ENCODE peak calls at places on chromosomes 11 and 22, in four cellular contexts. One of them, this sample, is unnamed.

GRCh38 chr22:26724414-26724813 is 67.0 kb downstream of the MIAT start:
- DNase-seq in H1: no peak
- DNase-seq in IMR-90: no peak
- DNase-seq in mesendoderm: no peak
- DNase-seq in this sample: no peak

GRCh38 chr11:123055132-123055924 is 6.6 kb downstream of the HSPA8 start:
- DNase-seq in H1: no peak
- DNase-seq in IMR-90: no peak
- DNase-seq in mesendoderm: no peak
- DNase-seq in this sample: peak; percentile 34

GRCh38 chr11:84691830-84692229 is 935.3 kb downstream of the DLG2 start:
- DNase-seq in H1: no peak
- DNase-seq in IMR-90: no peak
- DNase-seq in mesendoderm: peak; percentile 88
- DNase-seq in this sample: no peak

GRCh38 chr11:76391811-76392475 is 10.8 kb downstream of the GVQW3 start:
- DNase-seq in H1: no peak
- DNase-seq in IMR-90: no peak
- DNase-seq in mesendoderm: no peak
- DNase-seq in this sample: no peak

GRCh38 chr11:92417326-92417725 is 192.7 kb downstream of the FAT3 start:
- DNase-seq in H1: no peak
- DNase-seq in IMR-90: no peak
- DNase-seq in mesendoderm: no peak
- DNase-seq in this sample: no peak

GRCh38 chr11:22713336-22713735 is 46.9 kb downstream of the GAS2 start:
- DNase-seq in H1: no peak
- DNase-seq in IMR-90: no peak
- DNase-seq in mesendoderm: no peak
- DNase-seq in this sample: no peak

GRCh38 chr22:46245515-46245914 is 4.6 kb downstream of the CDPF1 start:
- DNase-seq in H1: no peak
- DNase-seq in IMR-90: no peak
- DNase-seq in mesendoderm: no peak
- DNase-seq in this sample: no peak

GRCh38 chr11:8307601-8308000 is 43.9 kb upstream of the LMO1 start:
- DNase-seq in H1: no peak
- DNase-seq in IMR-90: no peak
- DNase-seq in mesendoderm: no peak
- DNase-seq in this sample: no peak

GRCh38 chr11:117604349-117604995 is 192.5 kb downstream of the DSCAML1 start:
- DNase-seq in H1: no peak
- DNase-seq in IMR-90: peak; percentile 32
- DNase-seq in mesendoderm: no peak
- DNase-seq in this sample: no peak

GRCh38 chr22:25774575-25775026 is 32.6 kb downstream of the MYO18B start:
- DNase-seq in H1: peak; percentile 86
- DNase-seq in IMR-90: no peak
- DNase-seq in mesendoderm: peak; percentile 49
- DNase-seq in this sample: peak; percentile 65

GRCh38 chr22:22235564-22235963 is 9.0 kb upstream of the VPREB1 start:
- DNase-seq in H1: peak; percentile 68
- DNase-seq in IMR-90: no peak
- DNase-seq in mesendoderm: peak; percentile 61
- DNase-seq in this sample: peak; percentile 39

GRCh38 chr22:28674121-28674563 is 5.5 kb downstream of the TTC28 start:
- DNase-seq in H1: no peak
- DNase-seq in IMR-90: peak; percentile 43
- DNase-seq in mesendoderm: no peak
- DNase-seq in this sample: no peak

GRCh38 chr11:76512851-76513653 is 68.2 kb downstream of the EMSY start:
- DNase-seq in H1: no peak
- DNase-seq in IMR-90: peak; percentile 65
- DNase-seq in mesendoderm: peak; percentile 49
- DNase-seq in this sample: no peak

GRCh38 chr11:105155679-105156078 is 16.1 kb upstream of the CARD18 start:
- DNase-seq in H1: no peak
- DNase-seq in IMR-90: no peak
- DNase-seq in mesendoderm: peak; percentile 48
- DNase-seq in this sample: peak; percentile 26

GRCh38 chr11:1640076-1640946 is 10.7 kb downstream of the KRTAP5-5 start:
- DNase-seq in H1: peak; percentile 87
- DNase-seq in IMR-90: no peak
- DNase-seq in mesendoderm: peak; percentile 74
- DNase-seq in this sample: peak; percentile 79

GRCh38 chr11:47398551-47398950 is 9.8 kb upstream of the SLC39A13 start:
- DNase-seq in H1: no peak
- DNase-seq in IMR-90: no peak
- DNase-seq in mesendoderm: no peak
- DNase-seq in this sample: peak; percentile 35

GRCh38 chr22:49763696-49764095 is 64.0 kb downstream of the BRD1 start:
- DNase-seq in H1: no peak
- DNase-seq in IMR-90: no peak
- DNase-seq in mesendoderm: no peak
- DNase-seq in this sample: no peak

GRCh38 chr22:49026476-49027121 is 801.1 kb downstream of the BRD1 start:
- DNase-seq in H1: peak; percentile 62
- DNase-seq in IMR-90: no peak
- DNase-seq in mesendoderm: peak; percentile 44
- DNase-seq in this sample: peak; percentile 58

GRCh38 chr11:3101921-3102640 is 44.9 kb upstream of the CARS1 start:
- DNase-seq in H1: peak; percentile 44
- DNase-seq in IMR-90: no peak
- DNase-seq in mesendoderm: no peak
- DNase-seq in this sample: no peak

GRCh38 chr11:71563401-71563800 is 2.0 kb upstream of the KRTAP5-10 start:
- DNase-seq in H1: no peak
- DNase-seq in IMR-90: peak; percentile 62
- DNase-seq in mesendoderm: peak; percentile 83
- DNase-seq in this sample: peak; percentile 59

GRCh38 chr11:97963528-97964331 is 1057.0 kb upstream of the CNTN5 start:
- DNase-seq in H1: no peak
- DNase-seq in IMR-90: peak; percentile 36
- DNase-seq in mesendoderm: peak; percentile 20
- DNase-seq in this sample: no peak

GRCh38 chr22:38735126-38735464 is 20.7 kb downstream of the SUN2 start:
- DNase-seq in H1: no peak
- DNase-seq in IMR-90: no peak
- DNase-seq in mesendoderm: no peak
- DNase-seq in this sample: no peak

GRCh38 chr11:115499241-115499799 is 4.9 kb downstream of the CADM1 start:
- DNase-seq in H1: no peak
- DNase-seq in IMR-90: no peak
- DNase-seq in mesendoderm: no peak
- DNase-seq in this sample: no peak

GRCh38 chr11:2885017-2885675 is 429 bp downstream of the CDKN1C start:
- DNase-seq in H1: no peak
- DNase-seq in IMR-90: peak; percentile 36
- DNase-seq in mesendoderm: peak; percentile 68
- DNase-seq in this sample: no peak

GRCh38 chr11:65013692-65014145 is 241 bp upstream of the ARL2 start:
- DNase-seq in H1: no peak
- DNase-seq in IMR-90: peak; percentile 87
- DNase-seq in mesendoderm: peak; percentile 96
- DNase-seq in this sample: peak; percentile 95

GRCh38 chr22:29477919-29478318 is 2.1 kb upstream of the NEFH start:
- DNase-seq in H1: no peak
- DNase-seq in IMR-90: no peak
- DNase-seq in mesendoderm: peak; percentile 31
- DNase-seq in this sample: no peak

GRCh38 chr22:16699336-16699735 is 106.7 kb upstream of the CCT8L2 start:
- DNase-seq in H1: no peak
- DNase-seq in IMR-90: no peak
- DNase-seq in mesendoderm: no peak
- DNase-seq in this sample: no peak

GRCh38 chr11:124113890-124114289 is 1.4 kb upstream of the VWA5A start:
- DNase-seq in H1: no peak
- DNase-seq in IMR-90: peak; percentile 8
- DNase-seq in mesendoderm: peak; percentile 17
- DNase-seq in this sample: no peak

GRCh38 chr11:65411681-65412070 is 10.9 kb upstream of the NEAT1 start:
- DNase-seq in H1: no peak
- DNase-seq in IMR-90: no peak
- DNase-seq in mesendoderm: no peak
- DNase-seq in this sample: no peak

GRCh38 chr11:119115484-119116234 is 5.7 kb upstream of the HINFP start:
- DNase-seq in H1: no peak
- DNase-seq in IMR-90: no peak
- DNase-seq in mesendoderm: no peak
- DNase-seq in this sample: peak; percentile 59

GRCh38 chr11:64549969-64550368 is 41.1 kb upstream of the SLC22A12 start:
- DNase-seq in H1: no peak
- DNase-seq in IMR-90: no peak
- DNase-seq in mesendoderm: no peak
- DNase-seq in this sample: no peak

GRCh38 chr11:33160587-33160986 is 693 bp downstream of the CSTF3 start:
- DNase-seq in H1: no peak
- DNase-seq in IMR-90: no peak
- DNase-seq in mesendoderm: no peak
- DNase-seq in this sample: no peak

GRCh38 chr22:38566726-38567504 is 3.1 kb downstream of the DMC1 start:
- DNase-seq in H1: peak; percentile 23
- DNase-seq in IMR-90: no peak
- DNase-seq in mesendoderm: no peak
- DNase-seq in this sample: no peak

GRCh38 chr11:68146704-68147474 is 25.7 kb upstream of the CHKA start:
- DNase-seq in H1: no peak
- DNase-seq in IMR-90: peak; percentile 50
- DNase-seq in mesendoderm: no peak
- DNase-seq in this sample: no peak

GRCh38 chr11:130470832-130471706 is 22.6 kb downstream of the ADAMTS15 start:
- DNase-seq in H1: no peak
- DNase-seq in IMR-90: no peak
- DNase-seq in mesendoderm: no peak
- DNase-seq in this sample: no peak

GRCh38 chr11:28598531-28598930 is 490.3 kb downstream of the METTL15 start:
- DNase-seq in H1: no peak
- DNase-seq in IMR-90: no peak
- DNase-seq in mesendoderm: no peak
- DNase-seq in this sample: no peak

GRCh38 chr11:113134605-113135004 is 173.4 kb downstream of the NCAM1 start:
- DNase-seq in H1: no peak
- DNase-seq in IMR-90: no peak
- DNase-seq in mesendoderm: no peak
- DNase-seq in this sample: no peak

GRCh38 chr11:113132001-113132400 is 170.8 kb downstream of the NCAM1 start:
- DNase-seq in H1: no peak
- DNase-seq in IMR-90: no peak
- DNase-seq in mesendoderm: no peak
- DNase-seq in this sample: no peak

GRCh38 chr11:113133071-113133470 is 171.9 kb downstream of the NCAM1 start:
- DNase-seq in H1: no peak
- DNase-seq in IMR-90: no peak
- DNase-seq in mesendoderm: no peak
- DNase-seq in this sample: no peak

GRCh38 chr11:113131036-113131775 is 170.0 kb downstream of the NCAM1 start:
- DNase-seq in H1: no peak
- DNase-seq in IMR-90: no peak
- DNase-seq in mesendoderm: no peak
- DNase-seq in this sample: no peak
- H4K5ac ChIP-seq in H1: no peak overlapping the region
- H4K5ac ChIP-seq in IMR-90: no peak overlapping the region
- H4K5ac ChIP-seq in mesendoderm: no peak overlapping the region
- H4K5ac ChIP-seq in this sample: no peak overlapping the region

GRCh38 chr11:9566561-9567063 is 6.9 kb upstream of the WEE1 start:
- DNase-seq in H1: no peak
- DNase-seq in IMR-90: peak; percentile 88
- DNase-seq in mesendoderm: no peak
- DNase-seq in this sample: no peak
- H4K5ac ChIP-seq in H1: no peak overlapping the region
- H4K5ac ChIP-seq in IMR-90: peak overlapping the region; percentile 8
- H4K5ac ChIP-seq in mesendoderm: no peak overlapping the region
- H4K5ac ChIP-seq in this sample: no peak overlapping the region

GRCh38 chr11:133993921-133994320 is 37.2 kb upstream of the IGSF9B start:
- DNase-seq in H1: no peak
- DNase-seq in IMR-90: no peak
- DNase-seq in mesendoderm: no peak
- DNase-seq in this sample: no peak
- H4K5ac ChIP-seq in H1: no peak overlapping the region
- H4K5ac ChIP-seq in IMR-90: no peak overlapping the region
- H4K5ac ChIP-seq in mesendoderm: no peak overlapping the region
- H4K5ac ChIP-seq in this sample: no peak overlapping the region

DNA sequence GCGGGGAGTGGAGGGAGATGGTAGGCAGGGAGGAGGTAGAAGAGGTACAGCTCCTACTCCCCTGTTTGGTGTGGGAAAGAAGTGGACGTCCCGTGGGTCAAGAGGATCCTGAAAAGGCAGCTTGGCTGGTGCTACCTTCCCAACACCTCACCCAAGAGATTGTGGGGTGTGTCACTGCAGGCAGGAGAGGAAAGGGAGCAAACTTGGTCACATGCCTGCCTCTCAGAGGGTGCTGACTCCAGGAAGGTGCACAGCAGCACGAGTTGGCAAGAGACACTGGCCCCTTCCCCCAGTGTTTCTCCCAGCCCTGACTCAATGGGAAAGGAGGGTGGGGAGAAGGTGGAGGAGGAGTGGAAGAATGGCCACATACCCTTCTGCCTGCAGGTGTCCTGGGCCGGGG is 99.6 kb downstream of the CSNK2A3 start:
- DNase-seq in H1: no peak
- DNase-seq in IMR-90: no peak
- DNase-seq in mesendoderm: no peak
- DNase-seq in this sample: no peak
- H4K5ac ChIP-seq in H1: no peak overlapping the region
- H4K5ac ChIP-seq in IMR-90: no peak overlapping the region
- H4K5ac ChIP-seq in mesendoderm: no peak overlapping the region
- H4K5ac ChIP-seq in this sample: no peak overlapping the region

DNA sequence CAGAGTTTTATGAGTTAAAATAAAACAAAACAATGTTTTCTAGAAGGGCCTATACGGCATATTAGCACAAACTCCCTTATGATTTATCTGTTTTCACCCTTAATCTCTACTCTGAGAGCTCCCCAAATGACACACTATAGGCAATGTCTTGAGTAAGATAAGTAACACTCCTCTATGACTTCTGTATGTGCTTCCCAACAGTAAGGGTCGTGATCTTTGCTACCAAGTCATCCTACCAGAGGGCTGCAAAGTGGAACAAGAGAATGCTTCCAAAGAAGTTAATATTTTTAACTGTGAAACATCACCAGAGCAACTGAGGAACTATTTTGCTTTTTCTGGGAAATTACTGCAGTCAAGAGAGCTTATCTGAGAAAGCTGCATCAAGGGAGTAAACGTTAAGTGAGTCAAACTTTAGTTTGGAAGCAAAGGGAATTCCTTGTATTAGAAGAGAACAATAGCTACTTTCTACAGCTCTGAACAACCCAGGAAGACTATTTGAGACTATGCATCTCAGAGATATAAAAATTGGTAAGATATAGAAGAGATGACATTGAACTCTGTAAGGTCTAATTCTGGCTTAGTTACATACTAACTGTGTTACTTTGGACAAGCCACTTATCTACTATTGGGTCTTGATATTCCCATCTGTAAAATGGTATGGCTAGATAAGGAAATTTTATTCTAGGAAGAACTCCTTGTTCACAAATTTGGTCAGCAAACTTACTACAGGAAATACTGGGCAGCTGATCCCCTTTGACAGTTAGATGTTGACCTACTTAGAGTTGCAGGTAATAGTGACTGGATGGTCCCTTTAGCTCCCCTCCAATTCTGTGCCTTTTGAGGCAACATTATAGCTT is 43.7 kb upstream of the CCDC34 start:
- DNase-seq in H1: no peak
- DNase-seq in IMR-90: no peak
- DNase-seq in mesendoderm: no peak
- DNase-seq in this sample: no peak
- H4K5ac ChIP-seq in H1: no peak overlapping the region
- H4K5ac ChIP-seq in IMR-90: no peak overlapping the region
- H4K5ac ChIP-seq in mesendoderm: no peak overlapping the region
- H4K5ac ChIP-seq in this sample: no peak overlapping the region